ENCODE peak calls at places on chromosomes 2 and 18, in ten cellular contexts. H is adrenal gland; T is activated CD8-positive, alpha-beta memory T cell treated with anti-CD3 and anti-CD28 coated beads, Interleukin-2, amount 50 U/mL, for 48 hours; U is small intestine; R is stimulated activated CD4-positive, alpha-beta T cell treated with anti-CD3 and anti-CD28 coated beads, Interleukin-2, amount 100 ng/mL, for 48 hours; S is T-helper 1 cell; B is Right ventricle myocardium inferior; J is GM04504; Z is SIG-M5; E is right lobe of liver. W is an unnamed sample.

GRCh38 chr18:63253428-63254372 is 65.9 kb downstream of the BCL2 start:
- DNase-seq in Z (no peak), J (no peak), R (no peak), S (no peak), T (no peak), H (no peak), U (no peak), B (no peak), E (no peak), W (no peak)

GRCh38 chr18:11147962-11148654 is 1.3 kb downstream of the PIEZO2 start:
- DNase-seq in U (no peak), B (no peak), H (no peak), Z (no peak), S (no peak), R (no peak), T (no peak), E (peak; percentile 25), J (no peak), W (no peak)

GRCh38 chr2:213016984-213017351 is 134.4 kb downstream of the IKZF2 start:
- DNase-seq in T (no peak), B (no peak), J (no peak), U (no peak), H (no peak), E (no peak), R (no peak), S (no peak), Z (no peak), W (no peak)

GRCh38 chr2:68403199-68403644 is 38.1 kb downstream of the PLEK start:
- DNase-seq in S (no peak), R (no peak), H (no peak), E (no peak), B (no peak), Z (no peak), J (no peak), T (no peak), U (peak; percentile 7), W (no peak)

GRCh38 chr2:200171761-200172482 is 134.6 kb upstream of the SPATS2L start:
- DNase-seq in R (no peak), T (no peak), Z (no peak), S (no peak), B (no peak), U (peak; percentile 18), E (no peak), J (no peak), H (no peak), W (no peak)

GRCh38 chr2:207683438-207683837 is 28.0 kb upstream of the CCNYL1 start:
- DNase-seq in H (no peak), E (no peak), B (no peak), T (no peak), R (no peak), J (no peak), U (peak; percentile 10), Z (no peak), S (no peak), W (no peak)

GRCh38 chr2:186429095-186429494 is 57.0 kb upstream of the ZC3H15 start:
- DNase-seq in E (no peak), R (no peak), Z (no peak), U (no peak), J (peak; percentile 10), S (no peak), B (no peak), T (no peak), H (no peak), W (no peak)

GRCh38 chr2:214801068-214801467 is 8.4 kb downstream of the BARD1 start:
- DNase-seq in B (no peak), T (no peak), H (no peak), J (no peak), Z (no peak), U (no peak), S (no peak), E (no peak), R (no peak), W (no peak)

GRCh38 chr2:134258684-134259408 is 5.0 kb downstream of the MGAT5 start:
- DNase-seq in R (no peak), J (no peak), B (peak; percentile 78), Z (no peak), E (no peak), S (peak; percentile 30), H (no peak), T (no peak), U (peak; percentile 59), W (no peak)